ENCODE peak calls at places on chromosomes 13 and 19, in five cellular contexts. P, C, A, R and W are unnamed samples.
A peak's percentile ranks its signal among the peaks of the same experiment; 100 is the strongest.

GRCh38 chr13:63435668-63436275 is 2020.1 kb upstream of the PCDH20 start:
- DNase-seq in C (no peak), P (peak; percentile 100), R (peak; percentile 1), A (peak; percentile 96), W (no peak)

GRCh38 chr13:38417727-38418126 is 68.1 kb downstream of the UFM1 start:
- DNase-seq in R (no peak), P (peak; percentile 1), C (peak; percentile 31), A (no peak), W (no peak)

GRCh38 chr19:52946322-52947310 is 16.1 kb downstream of the ZNF816 start:
- DNase-seq in A (no peak), C (peak; percentile 99), R (peak; percentile 91), P (peak; percentile 5), W (no peak)

GRCh38 chr13:31765441-31765840 is 26.1 kb downstream of the RXFP2 start:
- DNase-seq in C (no peak), P (peak; percentile 89), A (peak; percentile 23), R (no peak), W (no peak)

GRCh38 chr13:94595943-94596574 is at the start of gene TGDS:
- DNase-seq in R (peak; percentile 96), A (peak; percentile 95), P (peak; percentile 91), C (peak; percentile 95), W (peak; percentile 84)

GRCh38 chr13:46664195-46664594 is 111.2 kb downstream of the LRCH1 start:
- DNase-seq in R (no peak), P (no peak), A (no peak), C (no peak), W (no peak)

GRCh38 chr13:83272076-83272475 is 610.2 kb downstream of the SLITRK1 start:
- DNase-seq in P (no peak), R (no peak), C (no peak), A (no peak), W (no peak)

GRCh38 chr13:44364601-44365000 is 9.0 kb upstream of the SERP2 start:
- DNase-seq in C (no peak), P (peak; percentile 55), A (peak; percentile 68), R (peak; percentile 88), W (peak; percentile 51)

GRCh38 chr13:32222046-32222676 is 93.0 kb downstream of the ZAR1L start:
- DNase-seq in C (no peak), R (no peak), A (no peak), P (no peak), W (no peak)

GRCh38 chr19:45767881-45768643 is 990 bp downstream of the SIX5 start:
- DNase-seq in R (peak; percentile 60), P (peak; percentile 65), C (peak; percentile 71), A (peak; percentile 78), W (peak; percentile 69)

GRCh38 chr19:7500811-7501450 is 12.1 kb upstream of the PEX11G start:
- DNase-seq in A (peak; percentile 45), R (no peak), P (peak; percentile 46), C (peak; percentile 89), W (peak; percentile 75)

GRCh38 chr19:42024622-42025111 is 30.6 kb upstream of the ATP1A3 start:
- DNase-seq in C (no peak), A (peak; percentile 53), R (no peak), P (peak; percentile 48), W (no peak)

GRCh38 chr13:22736084-22736767 is 444.6 kb upstream of the SGCG start:
- DNase-seq in C (peak; percentile 44), R (no peak), A (no peak), P (no peak), W (no peak)

GRCh38 chr19:55340784-55341147 is 1.1 kb downstream of the KMT5C start:
- DNase-seq in R (no peak), C (peak; percentile 57), A (peak; percentile 27), P (no peak), W (no peak)
- H3K23ac ChIP-seq in R (no peak overlapping the region), C (no peak overlapping the region), A (no peak overlapping the region), P (peak overlapping the region; percentile 37), W (peak overlapping the region; percentile 96)

DNA sequence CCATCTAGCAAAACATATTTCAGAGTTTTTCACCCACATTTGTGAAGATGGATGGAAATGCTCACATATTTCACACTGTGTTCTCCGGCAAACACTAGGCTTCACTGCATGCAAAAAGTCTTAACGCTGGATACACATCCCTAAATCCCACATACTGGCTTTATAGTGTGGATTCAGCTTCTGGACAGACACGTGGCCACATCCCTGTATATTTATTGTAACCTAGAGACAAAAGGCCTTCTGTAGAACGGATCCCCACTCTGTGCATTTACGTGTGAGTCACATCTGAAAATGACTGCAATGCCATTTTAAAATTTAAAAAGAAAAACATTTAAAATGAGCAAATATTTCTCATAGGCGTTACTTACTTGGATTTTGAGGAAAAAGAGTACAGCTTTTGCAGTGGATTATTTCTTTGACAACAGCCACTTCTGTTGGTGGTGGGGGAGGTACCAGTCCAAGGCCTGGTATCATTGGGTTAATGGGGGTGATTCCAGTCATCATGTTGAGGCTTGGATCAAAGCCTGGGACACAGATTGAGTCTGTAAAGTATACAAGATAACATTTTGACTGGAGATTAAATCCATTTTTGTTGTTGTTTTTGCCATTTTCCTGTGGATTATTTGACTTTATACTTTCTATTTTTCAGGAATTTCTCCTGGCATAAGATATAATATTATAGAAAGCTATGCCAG is 337.7 kb downstream of the DNAJC15 start:
- DNase-seq in C (no peak), P (peak; percentile 63), A (peak; percentile 33), R (no peak), W (no peak)
- H2BK5ac ChIP-seq in C (no peak overlapping the region), P (no peak overlapping the region), A (no peak overlapping the region), R (no peak overlapping the region), W (no peak overlapping the region)

DNA sequence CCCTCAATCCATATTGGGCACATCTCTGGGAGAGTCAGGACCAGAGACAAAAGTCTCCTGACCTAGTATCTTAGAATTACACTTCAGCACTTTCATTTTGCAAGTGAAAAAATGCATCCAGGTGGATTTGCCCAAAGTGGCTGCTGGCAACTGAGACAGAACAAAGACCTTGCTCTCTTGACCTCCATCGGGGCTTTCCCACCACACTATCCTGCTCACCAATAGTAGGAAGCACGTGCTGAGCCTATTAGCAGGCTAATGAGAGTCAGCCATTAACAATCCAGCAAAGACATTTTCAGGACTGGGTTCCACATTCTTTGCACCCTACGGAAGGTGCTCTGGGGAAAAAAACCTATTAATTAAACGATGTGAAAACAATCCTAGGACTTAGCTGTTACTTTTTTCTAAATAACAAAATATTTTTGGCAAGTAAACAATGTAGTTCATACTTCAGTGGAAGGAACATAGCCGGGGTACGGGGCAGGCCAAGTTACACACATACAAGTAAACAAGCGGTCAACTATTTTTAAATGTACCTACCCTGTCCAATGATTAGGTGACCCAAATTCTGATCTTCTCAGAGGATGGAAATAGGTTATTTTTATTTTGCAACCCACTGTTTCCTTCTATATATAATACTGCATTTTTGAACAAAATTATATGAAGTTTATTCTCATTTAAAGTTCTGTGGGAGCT is 78.6 kb downstream of the CDADC1 start:
- DNase-seq in P (no peak), A (no peak), R (no peak), C (no peak), W (no peak)
- H3K23ac ChIP-seq in P (no peak overlapping the region), A (no peak overlapping the region), R (no peak overlapping the region), C (no peak overlapping the region), W (no peak overlapping the region)

DNA sequence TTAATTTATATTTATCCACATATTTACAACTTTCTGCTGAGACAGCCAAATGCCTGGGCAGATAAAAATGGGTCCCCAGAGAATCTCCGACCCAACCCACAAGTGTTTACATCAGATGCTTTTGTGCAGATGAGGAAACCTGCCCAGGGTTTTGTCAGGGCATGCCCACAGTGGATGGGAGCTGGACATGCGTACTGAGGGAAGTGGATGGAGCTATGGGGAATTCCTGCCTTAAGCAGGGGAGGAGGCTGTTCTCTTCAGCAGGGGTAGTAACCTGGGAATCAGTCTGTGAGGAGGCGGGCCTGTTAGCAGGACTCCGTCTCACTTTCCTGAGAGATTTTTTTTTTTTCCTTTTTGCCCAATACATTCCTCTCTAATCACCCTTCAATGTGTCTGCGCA is 122.9 kb downstream of the RFC3 start:
- DNase-seq in A (peak; percentile 26), R (peak; percentile 12), P (peak; percentile 4), C (peak; percentile 70), W (peak; percentile 17)
- H2BK5ac ChIP-seq in A (no peak overlapping the region), R (no peak overlapping the region), P (no peak overlapping the region), C (no peak overlapping the region), W (no peak overlapping the region)

DNA sequence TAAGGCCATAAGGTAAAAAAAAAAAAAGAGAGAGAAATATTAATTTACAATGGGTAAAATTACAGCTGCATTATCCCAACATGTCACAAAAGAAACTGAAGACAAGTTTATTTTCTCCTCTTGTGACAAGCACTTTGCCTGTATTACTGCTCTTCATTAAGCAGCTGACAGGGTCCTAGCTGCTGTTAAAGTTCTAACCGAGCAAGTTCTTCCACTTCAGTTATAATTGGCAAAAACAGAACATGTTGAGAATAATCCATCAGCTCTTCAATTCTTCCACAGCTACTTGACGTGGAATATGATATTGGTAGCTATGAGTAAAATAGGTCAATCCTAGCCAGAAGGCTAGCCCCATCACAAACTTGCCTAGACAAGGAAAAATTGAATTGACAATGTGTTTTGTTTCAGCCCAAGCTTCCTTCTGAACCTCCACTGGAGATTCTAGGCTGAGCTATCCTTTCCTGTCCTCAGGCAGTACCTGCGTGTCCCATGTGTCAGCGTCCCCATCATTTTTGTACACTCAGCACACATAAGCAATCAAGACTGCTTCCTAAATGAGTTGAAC is 32.2 kb upstream of the DOCK9 start:
- DNase-seq in C (no peak), A (no peak), P (no peak), R (no peak), W (no peak)
- H3K23ac ChIP-seq in C (no peak overlapping the region), A (no peak overlapping the region), P (peak overlapping the region; percentile 18), R (no peak overlapping the region), W (no peak overlapping the region)

DNA sequence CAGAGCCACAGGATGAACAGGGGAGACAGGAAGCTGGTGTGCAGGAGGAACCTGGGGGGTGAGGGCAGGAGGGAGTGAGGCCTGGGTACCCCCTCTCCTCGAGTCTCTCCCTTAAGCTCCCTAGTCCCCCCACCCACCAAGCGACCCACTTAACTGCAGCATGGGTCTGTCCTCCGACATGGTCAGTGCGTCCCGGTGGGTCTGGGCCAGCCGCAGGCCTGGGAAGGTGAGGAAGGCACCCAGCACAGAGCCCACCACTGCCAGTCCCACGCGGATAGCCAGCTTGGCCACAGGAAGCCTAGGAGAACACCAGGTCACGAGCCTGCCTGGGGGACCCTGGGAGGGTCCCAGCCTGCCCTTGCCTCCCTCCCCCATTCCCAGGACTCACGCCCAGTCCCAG is 16.9 kb downstream of the TMEM161A start:
- DNase-seq in A (no peak), P (no peak), C (no peak), R (no peak), W (no peak)
- H2BK5ac ChIP-seq in A (no peak overlapping the region), P (no peak overlapping the region), C (no peak overlapping the region), R (no peak overlapping the region), W (no peak overlapping the region)